ENCODE peak calls at places on chromosomes 5 and 9, in four cellular contexts. One of them, this sample, is unnamed.

GRCh38 chr5:101390317-101390908 is 487.3 kb upstream of the ST8SIA4 start:
- DNase-seq in choroid plexus epithelial cell: peak
- DNase-seq in left lung: no peak
- DNase-seq in AG04450: peak
- DNase-seq in this sample: no peak

GRCh38 chr9:134871941-134872340 is 8.7 kb upstream of the FCN2 start:
- DNase-seq in choroid plexus epithelial cell: peak
- DNase-seq in left lung: no peak
- DNase-seq in AG04450: peak
- DNase-seq in this sample: no peak

GRCh38 chr5:10678236-10678635 is 82.8 kb downstream of the DAP start:
- DNase-seq in choroid plexus epithelial cell: no peak
- DNase-seq in left lung: no peak
- DNase-seq in AG04450: no peak
- DNase-seq in this sample: no peak

GRCh38 chr9:106885451-106885850 is 22.5 kb downstream of the ZNF462 start:
- DNase-seq in choroid plexus epithelial cell: peak
- DNase-seq in left lung: no peak
- DNase-seq in AG04450: peak
- DNase-seq in this sample: no peak

GRCh38 chr9:112332272-112332671 is 1.1 kb downstream of the PTBP3 start:
- DNase-seq in choroid plexus epithelial cell: no peak
- DNase-seq in left lung: no peak
- DNase-seq in AG04450: no peak
- DNase-seq in this sample: no peak

GRCh38 chr9:117095116-117095515 is 319.7 kb downstream of the ASTN2 start:
- DNase-seq in choroid plexus epithelial cell: no peak
- DNase-seq in left lung: no peak
- DNase-seq in AG04450: no peak
- DNase-seq in this sample: no peak

GRCh38 chr9:24698864-24699518 is 153.3 kb upstream of the IZUMO3 start:
- DNase-seq in choroid plexus epithelial cell: no peak
- DNase-seq in left lung: no peak
- DNase-seq in AG04450: no peak
- DNase-seq in this sample: no peak

GRCh38 chr5:32136342-32136741 is 37.8 kb downstream of the GOLPH3 start:
- DNase-seq in choroid plexus epithelial cell: no peak
- DNase-seq in left lung: no peak
- DNase-seq in AG04450: no peak
- DNase-seq in this sample: no peak

GRCh38 chr9:110880123-110880522 is 158.1 kb downstream of the LPAR1 start:
- DNase-seq in choroid plexus epithelial cell: peak
- DNase-seq in left lung: no peak
- DNase-seq in AG04450: peak
- DNase-seq in this sample: no peak

GRCh38 chr9:91803143-91803940 is 146.7 kb downstream of the ROR2 start:
- DNase-seq in choroid plexus epithelial cell: peak
- DNase-seq in left lung: no peak
- DNase-seq in AG04450: no peak
- DNase-seq in this sample: no peak

GRCh38 chr9:20269620-20270019 is 352.7 kb downstream of the MLLT3 start:
- DNase-seq in choroid plexus epithelial cell: no peak
- DNase-seq in left lung: no peak
- DNase-seq in AG04450: no peak
- DNase-seq in this sample: no peak

GRCh38 chr9:20276762-20277161 is 345.5 kb downstream of the MLLT3 start:
- DNase-seq in choroid plexus epithelial cell: no peak
- DNase-seq in left lung: no peak
- DNase-seq in AG04450: no peak
- DNase-seq in this sample: no peak

GRCh38 chr9:20270176-20270575 is 352.1 kb downstream of the MLLT3 start:
- DNase-seq in choroid plexus epithelial cell: no peak
- DNase-seq in left lung: no peak
- DNase-seq in AG04450: no peak
- DNase-seq in this sample: no peak

GRCh38 chr9:20271107-20271506 is 351.2 kb downstream of the MLLT3 start:
- DNase-seq in choroid plexus epithelial cell: no peak
- DNase-seq in left lung: no peak
- DNase-seq in AG04450: no peak
- DNase-seq in this sample: no peak

DNA sequence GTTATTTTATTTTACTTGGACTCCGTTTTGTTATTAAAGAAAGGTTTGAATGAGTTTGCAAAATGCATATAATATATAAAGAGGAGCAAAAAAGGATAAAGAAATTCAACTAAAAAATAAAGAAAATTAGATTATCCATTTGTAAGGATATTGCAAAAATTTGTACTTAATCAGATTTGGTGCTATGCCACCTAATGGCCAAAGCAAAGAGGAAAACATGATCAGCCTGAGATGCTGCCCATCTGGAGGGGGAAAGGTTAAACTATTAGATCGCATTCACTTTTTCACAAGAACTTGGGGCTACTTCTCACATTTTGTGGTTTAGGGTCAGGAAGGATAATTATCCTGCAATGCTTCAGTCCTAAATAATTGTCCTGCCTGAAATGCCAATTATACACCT is 350.6 kb downstream of the MLLT3 start:
- DNase-seq in choroid plexus epithelial cell: peak
- DNase-seq in left lung: no peak
- DNase-seq in AG04450: no peak
- DNase-seq in this sample: no peak
- TF ChIP-seq CTCF in choroid plexus epithelial cell: peak
- TF ChIP-seq CTCF in left lung: no peak
- TF ChIP-seq CTCF in AG04450: no peak
- TF ChIP-seq CTCF in this sample: no peak

GRCh38 chr5:148828461-148829247 is 2.2 kb downstream of the ADRB2 start:
- DNase-seq in choroid plexus epithelial cell: no peak
- DNase-seq in left lung: no peak
- DNase-seq in AG04450: no peak
- DNase-seq in this sample: no peak
- H3K4me3 ChIP-seq in choroid plexus epithelial cell: no peak
- H3K4me3 ChIP-seq in left lung: peak
- H3K4me3 ChIP-seq in AG04450: peak
- H3K4me3 ChIP-seq in this sample: no peak

GRCh38 chr5:127281609-127282008 is 9.0 kb upstream of the MEGF10 start:
- DNase-seq in choroid plexus epithelial cell: no peak
- DNase-seq in left lung: peak
- DNase-seq in AG04450: no peak
- DNase-seq in this sample: no peak

GRCh38 chr5:127275641-127276193 is 14.9 kb upstream of the MEGF10 start:
- DNase-seq in choroid plexus epithelial cell: no peak
- DNase-seq in left lung: no peak
- DNase-seq in AG04450: no peak
- DNase-seq in this sample: no peak

GRCh38 chr5:127280494-127281220 is 9.9 kb upstream of the MEGF10 start:
- DNase-seq in choroid plexus epithelial cell: peak
- DNase-seq in left lung: no peak
- DNase-seq in AG04450: no peak
- DNase-seq in this sample: no peak
- TF ChIP-seq CTCF in choroid plexus epithelial cell: peak
- TF ChIP-seq CTCF in left lung: no peak
- TF ChIP-seq CTCF in AG04450: no peak
- TF ChIP-seq CTCF in this sample: no peak

DNA sequence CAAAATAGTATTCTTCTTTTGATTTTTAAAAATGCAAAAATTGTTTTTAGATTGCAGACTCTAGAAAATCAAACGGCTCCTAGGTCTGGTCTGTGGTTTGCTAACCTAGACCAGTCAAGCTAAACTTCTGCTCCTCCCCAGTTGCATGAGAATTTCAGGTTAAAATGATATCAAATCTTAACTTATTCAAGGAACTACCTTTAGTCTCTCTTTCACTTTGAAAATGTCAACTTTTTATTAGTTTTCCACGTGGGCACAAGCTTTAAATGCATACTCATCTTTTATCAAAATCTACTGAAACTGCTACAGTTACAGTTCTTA is 8.8 kb downstream of the CAMK4 start:
- DNase-seq in choroid plexus epithelial cell: no peak
- DNase-seq in left lung: no peak
- DNase-seq in AG04450: no peak
- DNase-seq in this sample: no peak
- H3K4me3 ChIP-seq in choroid plexus epithelial cell: no peak
- H3K4me3 ChIP-seq in left lung: no peak
- H3K4me3 ChIP-seq in AG04450: no peak
- H3K4me3 ChIP-seq in this sample: no peak

GRCh38 chr5:16156152-16156551 is 23.4 kb downstream of the MARCHF11 start:
- DNase-seq in choroid plexus epithelial cell: no peak
- DNase-seq in left lung: no peak
- DNase-seq in AG04450: no peak
- DNase-seq in this sample: no peak

GRCh38 chr5:16160706-16161105 is 18.9 kb downstream of the MARCHF11 start:
- DNase-seq in choroid plexus epithelial cell: peak
- DNase-seq in left lung: no peak
- DNase-seq in AG04450: peak
- DNase-seq in this sample: no peak
- TF ChIP-seq CTCF in choroid plexus epithelial cell: peak
- TF ChIP-seq CTCF in left lung: peak
- TF ChIP-seq CTCF in AG04450: peak
- TF ChIP-seq CTCF in this sample: no peak

GRCh38 chr5:134371834-134372340 is 518 bp downstream of the UBE2B start:
- DNase-seq in choroid plexus epithelial cell: peak
- DNase-seq in left lung: peak
- DNase-seq in AG04450: no peak
- DNase-seq in this sample: peak
- H3K4me3 ChIP-seq in choroid plexus epithelial cell: peak
- H3K4me3 ChIP-seq in left lung: peak
- H3K4me3 ChIP-seq in AG04450: peak
- H3K4me3 ChIP-seq in this sample: peak

DNA sequence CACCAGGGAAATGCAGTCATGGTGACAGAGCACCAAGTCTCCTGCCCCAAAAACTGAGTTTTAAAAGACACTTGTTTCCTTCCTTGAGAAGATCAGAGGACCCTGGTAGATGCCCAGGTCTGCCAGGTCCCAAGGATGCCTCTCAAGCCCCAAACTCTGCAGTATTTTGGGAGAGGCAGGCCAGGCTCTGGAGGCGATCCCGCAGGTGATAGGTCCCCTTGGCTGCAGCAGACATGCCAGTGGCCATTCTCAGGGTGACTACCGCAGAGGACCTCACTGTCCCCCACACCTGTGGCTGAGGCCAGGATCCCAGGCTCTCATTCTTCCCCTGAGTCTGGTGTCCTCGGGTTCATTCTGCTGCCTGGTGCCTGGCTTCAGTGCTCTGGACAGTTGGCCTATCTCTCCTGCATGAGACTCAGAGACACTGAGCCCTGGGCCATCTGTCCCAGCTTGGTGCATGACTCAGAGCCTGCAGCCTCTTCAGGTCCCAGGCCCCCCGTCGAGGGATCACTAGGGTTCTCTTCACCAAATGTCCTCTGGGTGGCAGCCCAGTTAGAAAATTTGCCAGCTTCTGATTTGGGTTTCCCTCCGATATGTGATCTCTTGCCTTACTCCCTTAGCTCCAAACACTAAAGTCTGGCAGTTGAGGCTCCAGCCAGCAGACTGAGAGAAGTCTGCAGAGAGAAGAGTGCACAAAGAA is 59.7 kb upstream of the GARNL3 start:
- DNase-seq in choroid plexus epithelial cell: peak
- DNase-seq in left lung: no peak
- DNase-seq in AG04450: no peak
- DNase-seq in this sample: no peak
- TF ChIP-seq CTCF in choroid plexus epithelial cell: peak
- TF ChIP-seq CTCF in left lung: no peak
- TF ChIP-seq CTCF in AG04450: peak
- TF ChIP-seq CTCF in this sample: no peak

This sample was measured in mucosa of descending colon.